ENCODE peak calls at places on chromosomes 11 and 22, in four cellular contexts. R, Z, K and B are unnamed samples.

GRCh38 chr11:19571906-19572305 is 140.7 kb upstream of the NAV2 start:
- DNase-seq in R (no peak), K (no peak), Z (no peak), B (no peak)

GRCh38 chr11:69654001-69654659 is 13.2 kb downstream of the CCND1 start:
- DNase-seq in Z (no peak), K (no peak), R (no peak), B (no peak)

GRCh38 chr22:45469573-45470383 is 32.9 kb upstream of the FBLN1 start:
- DNase-seq in K (no peak), R (no peak), Z (no peak), B (no peak)

GRCh38 chr11:127994736-127995135 is 592.6 kb downstream of the ETS1 start:
- DNase-seq in Z (no peak), K (peak), R (no peak), B (no peak)

GRCh38 chr11:92453055-92453454 is 228.4 kb downstream of the FAT3 start:
- DNase-seq in R (no peak), Z (no peak), K (no peak), B (no peak)

GRCh38 chr22:39110631-39111561 is 13.9 kb downstream of the APOBEC3H start:
- DNase-seq in K (no peak), Z (no peak), R (no peak), B (no peak)

GRCh38 chr11:5807580-5807979 is 1.1 kb upstream of the OR52N2 start:
- DNase-seq in K (no peak), Z (no peak), R (no peak), B (no peak)

GRCh38 chr11:130340671-130341319 is 26.1 kb upstream of the ZBTB44 start:
- DNase-seq in Z (no peak), R (no peak), K (no peak), B (no peak)

GRCh38 chr11:68756171-68756766 is 4.9 kb upstream of the TESMIN start:
- DNase-seq in Z (no peak), R (no peak), K (no peak), B (no peak)

GRCh38 chr11:75160328-75160757 is 9.4 kb downstream of the SLCO2B1 start:
- DNase-seq in Z (no peak), R (no peak), K (no peak), B (no peak)

GRCh38 chr22:25166266-25167056 is 33.2 kb upstream of the CRYBB3 start:
- DNase-seq in K (no peak), Z (no peak), R (no peak), B (no peak)

GRCh38 chr11:29272019-29272654 is 744.7 kb downstream of the KCNA4 start:
- DNase-seq in R (no peak), Z (no peak), K (no peak), B (peak)

GRCh38 chr11:96279421-96280290 is 63.3 kb downstream of the MAML2 start:
- DNase-seq in R (no peak), Z (no peak), K (peak), B (no peak)

GRCh38 chr22:36864454-36865215 is 3.8 kb downstream of the NCF4 start:
- DNase-seq in Z (peak), R (no peak), K (no peak), B (no peak)

GRCh38 chr11:68313574-68314202 is 1.3 kb downstream of the LRP5 start:
- DNase-seq in R (no peak), Z (no peak), K (no peak), B (no peak)

GRCh38 chr11:115297330-115297729 is 206.9 kb downstream of the CADM1 start:
- DNase-seq in R (no peak), K (no peak), Z (no peak), B (no peak)

GRCh38 chr11:44505591-44506054 is 59.8 kb upstream of the CD82 start:
- DNase-seq in R (no peak), Z (no peak), K (peak), B (no peak)

GRCh38 chr11:70418130-70418529 is 19.8 kb downstream of the CTTN start:
- DNase-seq in R (no peak), K (no peak), Z (no peak), B (no peak)

GRCh38 chr11:595400-595799 is 19.1 kb downstream of the PHRF1 start:
- DNase-seq in Z (no peak), K (no peak), R (no peak), B (no peak)

GRCh38 chr22:27823221-27823620 is 21.7 kb upstream of the MN1 start:
- DNase-seq in Z (no peak), K (no peak), R (no peak), B (no peak)

GRCh38 chr11:107561688-107562087 is 3.8 kb downstream of the ALKBH8 start:
- DNase-seq in R (no peak), Z (no peak), K (no peak), B (no peak)

GRCh38 chr22:38760477-38761201 is 4.8 kb upstream of the SUN2 start:
- DNase-seq in Z (no peak), K (peak), R (no peak), B (no peak)

GRCh38 chr11:7457211-7457610 is 28.1 kb upstream of the OLFML1 start:
- DNase-seq in R (no peak), K (no peak), Z (no peak), B (no peak)

GRCh38 chr11:87454246-87454645 is 416.5 kb downstream of the TMEM135 start:
- DNase-seq in K (no peak), Z (no peak), R (no peak), B (no peak)

GRCh38 chr11:132858203-132858602 is 674.1 kb downstream of the OPCML start:
- DNase-seq in Z (no peak), K (no peak), R (no peak), B (no peak)

GRCh38 chr22:49247194-49247924 is 580.3 kb downstream of the BRD1 start:
- DNase-seq in R (no peak), K (no peak), Z (peak), B (no peak)